ENCODE peak calls at places on chromosomes 16 and 17, in five cellular contexts. One of them, this sample, is unnamed.

GRCh38 chr16:27235938-27236245 is 32.6 kb downstream of the KDM8 start:
- DNase-seq in non-pigmented ciliary epithelial cell: no peak
- DNase-seq in neural progenitor cell: no peak
- DNase-seq in nucleus accumbens: no peak
- DNase-seq in pons: no peak
- DNase-seq in this sample: peak; percentile 77

GRCh38 chr17:20294120-20294519 is 173.2 kb downstream of the LGALS9B start:
- DNase-seq in pons: no peak
- DNase-seq in non-pigmented ciliary epithelial cell: no peak
- DNase-seq in nucleus accumbens: no peak
- DNase-seq in neural progenitor cell: no peak
- DNase-seq in this sample: no peak

GRCh38 chr16:24113115-24113745 is 142.9 kb upstream of the CACNG3 start:
- DNase-seq in pons: no peak
- DNase-seq in nucleus accumbens: no peak
- DNase-seq in neural progenitor cell: no peak
- DNase-seq in non-pigmented ciliary epithelial cell: no peak
- DNase-seq in this sample: no peak

GRCh38 chr16:22126037-22126558 is 33.8 kb downstream of the VWA3A start:
- DNase-seq in pons: no peak
- DNase-seq in nucleus accumbens: no peak
- DNase-seq in non-pigmented ciliary epithelial cell: no peak
- DNase-seq in neural progenitor cell: no peak
- DNase-seq in this sample: no peak

GRCh38 chr17:75442168-75443103 is 14.0 kb upstream of the TMEM94 start:
- DNase-seq in pons: no peak
- DNase-seq in neural progenitor cell: no peak
- DNase-seq in nucleus accumbens: no peak
- DNase-seq in non-pigmented ciliary epithelial cell: no peak
- DNase-seq in this sample: no peak

GRCh38 chr17:16287563-16288027 is 65.7 kb downstream of the CENPV start:
- DNase-seq in pons: peak; percentile 45
- DNase-seq in neural progenitor cell: no peak
- DNase-seq in non-pigmented ciliary epithelial cell: peak; percentile 76
- DNase-seq in nucleus accumbens: no peak
- DNase-seq in this sample: no peak

GRCh38 chr17:72890711-72891110 is 201.8 kb downstream of the SLC39A11 start:
- DNase-seq in nucleus accumbens: no peak
- DNase-seq in neural progenitor cell: no peak
- DNase-seq in pons: no peak
- DNase-seq in non-pigmented ciliary epithelial cell: no peak
- DNase-seq in this sample: no peak

GRCh38 chr16:23679274-23679985 is 741 bp downstream of the PLK1 start:
- DNase-seq in pons: no peak
- DNase-seq in non-pigmented ciliary epithelial cell: no peak
- DNase-seq in nucleus accumbens: no peak
- DNase-seq in neural progenitor cell: peak; percentile 50
- DNase-seq in this sample: no peak

GRCh38 chr16:79267781-79268180 is 332.8 kb downstream of the MAF start:
- DNase-seq in pons: no peak
- DNase-seq in neural progenitor cell: no peak
- DNase-seq in non-pigmented ciliary epithelial cell: no peak
- DNase-seq in nucleus accumbens: no peak
- DNase-seq in this sample: no peak

GRCh38 chr17:55632893-55633292 is 89.8 kb downstream of the TMEM100 start:
- DNase-seq in non-pigmented ciliary epithelial cell: no peak
- DNase-seq in neural progenitor cell: no peak
- DNase-seq in nucleus accumbens: no peak
- DNase-seq in pons: no peak
- DNase-seq in this sample: no peak

GRCh38 chr17:62774338-62774737 is 33.8 kb downstream of the MARCHF10 start:
- DNase-seq in non-pigmented ciliary epithelial cell: no peak
- DNase-seq in pons: no peak
- DNase-seq in neural progenitor cell: no peak
- DNase-seq in nucleus accumbens: no peak
- DNase-seq in this sample: no peak

GRCh38 chr16:86142801-86143236 is 243.9 kb downstream of the IRF8 start:
- DNase-seq in neural progenitor cell: no peak
- DNase-seq in nucleus accumbens: no peak
- DNase-seq in non-pigmented ciliary epithelial cell: no peak
- DNase-seq in pons: no peak
- DNase-seq in this sample: no peak

GRCh38 chr16:29694384-29695195 is 15.6 kb downstream of the QPRT start:
- DNase-seq in non-pigmented ciliary epithelial cell: no peak
- DNase-seq in nucleus accumbens: peak; percentile 4
- DNase-seq in neural progenitor cell: no peak
- DNase-seq in pons: no peak
- DNase-seq in this sample: peak; percentile 75

GRCh38 chr16:3458852-3459361 is 15.4 kb downstream of the NAA60 start:
- DNase-seq in pons: peak; percentile 35
- DNase-seq in non-pigmented ciliary epithelial cell: no peak
- DNase-seq in nucleus accumbens: no peak
- DNase-seq in neural progenitor cell: no peak
- DNase-seq in this sample: no peak

GRCh38 chr16:81443688-81444447 is 740 bp upstream of the CMIP start:
- DNase-seq in non-pigmented ciliary epithelial cell: no peak
- DNase-seq in neural progenitor cell: no peak
- DNase-seq in nucleus accumbens: peak; percentile 68
- DNase-seq in pons: no peak
- DNase-seq in this sample: no peak

GRCh38 chr16:7503688-7504087 is 171.0 kb downstream of the RBFOX1 start:
- DNase-seq in non-pigmented ciliary epithelial cell: no peak
- DNase-seq in neural progenitor cell: no peak
- DNase-seq in nucleus accumbens: no peak
- DNase-seq in pons: no peak
- DNase-seq in this sample: no peak

GRCh38 chr16:1983544-1984346 is at the start of gene GFER:
- DNase-seq in nucleus accumbens: peak; percentile 75
- DNase-seq in neural progenitor cell: peak; percentile 99
- DNase-seq in pons: peak; percentile 87
- DNase-seq in non-pigmented ciliary epithelial cell: peak; percentile 37
- DNase-seq in this sample: peak; percentile 84

GRCh38 chr17:4033751-4034251 is 69.6 kb upstream of the ATP2A3 start:
- DNase-seq in pons: no peak
- DNase-seq in nucleus accumbens: no peak
- DNase-seq in neural progenitor cell: no peak
- DNase-seq in non-pigmented ciliary epithelial cell: no peak
- DNase-seq in this sample: no peak

GRCh38 chr17:81493198-81494038 is 19.2 kb downstream of the ACTG1 start:
- DNase-seq in non-pigmented ciliary epithelial cell: no peak
- DNase-seq in pons: no peak
- DNase-seq in nucleus accumbens: no peak
- DNase-seq in neural progenitor cell: no peak
- DNase-seq in this sample: no peak

GRCh38 chr16:21265104-21265825 is 12.8 kb downstream of the CRYM start:
- DNase-seq in non-pigmented ciliary epithelial cell: no peak
- DNase-seq in neural progenitor cell: no peak
- DNase-seq in pons: no peak
- DNase-seq in nucleus accumbens: no peak
- DNase-seq in this sample: no peak

GRCh38 chr16:87641721-87642120 is 39.4 kb downstream of the JPH3 start:
- DNase-seq in nucleus accumbens: no peak
- DNase-seq in pons: no peak
- DNase-seq in non-pigmented ciliary epithelial cell: no peak
- DNase-seq in neural progenitor cell: no peak
- DNase-seq in this sample: no peak

GRCh38 chr17:65472602-65473001 is 88.8 kb downstream of the AXIN2 start:
- DNase-seq in pons: no peak
- DNase-seq in non-pigmented ciliary epithelial cell: no peak
- DNase-seq in neural progenitor cell: no peak
- DNase-seq in nucleus accumbens: no peak
- DNase-seq in this sample: no peak

This sample was measured in posterior cingulate gyrus.